ENCODE peak calls at places on chromosomes 7 and 10, in nine cellular contexts. One of them, this sample, is unnamed.

GRCh38 chr7:82056282-82056681 is 286.4 kb upstream of the HGF start:
- DNase-seq in GM20000: no peak
- DNase-seq in DMS79 treated with DMSO at 0.1 percent for 48 hours: no peak
- DNase-seq in NCI-H345: no peak
- DNase-seq in aorta: no peak
- DNase-seq in central memory CD4-positive, alpha-beta T cell: no peak
- DNase-seq in AG09309: no peak
- DNase-seq in stimulated activated CD4-positive, alpha-beta T cell treated with anti-CD3 and anti-CD28 coated beads, Interleukin-1b, Interleukin-23, amount 100 ng/mL, for 24 hours: no peak
- DNase-seq in astrocyte of the cerebellum: no peak
- DNase-seq in this sample: no peak

GRCh38 chr10:17454181-17454800 is at the start of gene ST8SIA6:
- DNase-seq in GM20000: peak
- DNase-seq in NCI-H345: no peak
- DNase-seq in AG09309: no peak
- DNase-seq in aorta: peak
- DNase-seq in astrocyte of the cerebellum: no peak
- DNase-seq in stimulated activated CD4-positive, alpha-beta T cell treated with anti-CD3 and anti-CD28 coated beads, Interleukin-1b, Interleukin-23, amount 100 ng/mL, for 24 hours: peak
- DNase-seq in central memory CD4-positive, alpha-beta T cell: peak
- DNase-seq in DMS79 treated with DMSO at 0.1 percent for 48 hours: no peak
- DNase-seq in this sample: no peak

GRCh38 chr7:7190142-7190541 is 7.8 kb downstream of the C1GALT1 start:
- DNase-seq in astrocyte of the cerebellum: no peak
- DNase-seq in NCI-H345: no peak
- DNase-seq in DMS79 treated with DMSO at 0.1 percent for 48 hours: no peak
- DNase-seq in stimulated activated CD4-positive, alpha-beta T cell treated with anti-CD3 and anti-CD28 coated beads, Interleukin-1b, Interleukin-23, amount 100 ng/mL, for 24 hours: no peak
- DNase-seq in AG09309: peak
- DNase-seq in central memory CD4-positive, alpha-beta T cell: no peak
- DNase-seq in aorta: no peak
- DNase-seq in GM20000: no peak
- DNase-seq in this sample: no peak

GRCh38 chr10:63133787-63134557 is 844 bp downstream of the NRBF2 start:
- DNase-seq in astrocyte of the cerebellum: no peak
- DNase-seq in AG09309: no peak
- DNase-seq in stimulated activated CD4-positive, alpha-beta T cell treated with anti-CD3 and anti-CD28 coated beads, Interleukin-1b, Interleukin-23, amount 100 ng/mL, for 24 hours: no peak
- DNase-seq in NCI-H345: no peak
- DNase-seq in DMS79 treated with DMSO at 0.1 percent for 48 hours: no peak
- DNase-seq in aorta: no peak
- DNase-seq in GM20000: peak
- DNase-seq in central memory CD4-positive, alpha-beta T cell: peak
- DNase-seq in this sample: no peak

GRCh38 chr10:132838346-132838970 is 52.5 kb upstream of the NKX6-2 start:
- DNase-seq in AG09309: no peak
- DNase-seq in stimulated activated CD4-positive, alpha-beta T cell treated with anti-CD3 and anti-CD28 coated beads, Interleukin-1b, Interleukin-23, amount 100 ng/mL, for 24 hours: no peak
- DNase-seq in central memory CD4-positive, alpha-beta T cell: no peak
- DNase-seq in DMS79 treated with DMSO at 0.1 percent for 48 hours: no peak
- DNase-seq in aorta: peak
- DNase-seq in NCI-H345: no peak
- DNase-seq in GM20000: no peak
- DNase-seq in astrocyte of the cerebellum: no peak
- DNase-seq in this sample: no peak

GRCh38 chr10:89659185-89660131 is 14.4 kb upstream of the PANK1 start:
- DNase-seq in GM20000: no peak
- DNase-seq in AG09309: peak
- DNase-seq in DMS79 treated with DMSO at 0.1 percent for 48 hours: no peak
- DNase-seq in central memory CD4-positive, alpha-beta T cell: no peak
- DNase-seq in stimulated activated CD4-positive, alpha-beta T cell treated with anti-CD3 and anti-CD28 coated beads, Interleukin-1b, Interleukin-23, amount 100 ng/mL, for 24 hours: no peak
- DNase-seq in astrocyte of the cerebellum: peak
- DNase-seq in aorta: no peak
- DNase-seq in NCI-H345: no peak
- DNase-seq in this sample: no peak

GRCh38 chr10:68423522-68423921 is 16.4 kb upstream of the RUFY2 start:
- DNase-seq in central memory CD4-positive, alpha-beta T cell: peak
- DNase-seq in astrocyte of the cerebellum: no peak
- DNase-seq in stimulated activated CD4-positive, alpha-beta T cell treated with anti-CD3 and anti-CD28 coated beads, Interleukin-1b, Interleukin-23, amount 100 ng/mL, for 24 hours: no peak
- DNase-seq in DMS79 treated with DMSO at 0.1 percent for 48 hours: no peak
- DNase-seq in aorta: no peak
- DNase-seq in AG09309: no peak
- DNase-seq in NCI-H345: no peak
- DNase-seq in GM20000: no peak
- DNase-seq in this sample: no peak

GRCh38 chr7:13633857-13634256 is 355.6 kb downstream of the ETV1 start:
- DNase-seq in astrocyte of the cerebellum: no peak
- DNase-seq in NCI-H345: no peak
- DNase-seq in aorta: no peak
- DNase-seq in DMS79 treated with DMSO at 0.1 percent for 48 hours: no peak
- DNase-seq in GM20000: no peak
- DNase-seq in stimulated activated CD4-positive, alpha-beta T cell treated with anti-CD3 and anti-CD28 coated beads, Interleukin-1b, Interleukin-23, amount 100 ng/mL, for 24 hours: no peak
- DNase-seq in central memory CD4-positive, alpha-beta T cell: no peak
- DNase-seq in AG09309: no peak
- DNase-seq in this sample: no peak

GRCh38 chr7:2258661-2259365 is 16.8 kb downstream of the NUDT1 start:
- DNase-seq in GM20000: peak
- DNase-seq in AG09309: no peak
- DNase-seq in stimulated activated CD4-positive, alpha-beta T cell treated with anti-CD3 and anti-CD28 coated beads, Interleukin-1b, Interleukin-23, amount 100 ng/mL, for 24 hours: no peak
- DNase-seq in astrocyte of the cerebellum: no peak
- DNase-seq in central memory CD4-positive, alpha-beta T cell: no peak
- DNase-seq in DMS79 treated with DMSO at 0.1 percent for 48 hours: no peak
- DNase-seq in NCI-H345: no peak
- DNase-seq in aorta: no peak
- DNase-seq in this sample: no peak

GRCh38 chr7:24703296-24703695 is 54.0 kb downstream of the GSDME start:
- DNase-seq in DMS79 treated with DMSO at 0.1 percent for 48 hours: no peak
- DNase-seq in aorta: no peak
- DNase-seq in NCI-H345: no peak
- DNase-seq in stimulated activated CD4-positive, alpha-beta T cell treated with anti-CD3 and anti-CD28 coated beads, Interleukin-1b, Interleukin-23, amount 100 ng/mL, for 24 hours: no peak
- DNase-seq in GM20000: no peak
- DNase-seq in astrocyte of the cerebellum: no peak
- DNase-seq in AG09309: no peak
- DNase-seq in central memory CD4-positive, alpha-beta T cell: no peak
- DNase-seq in this sample: no peak

GRCh38 chr10:4545077-4545476 is 280.9 kb upstream of the AKR1E2 start:
- DNase-seq in NCI-H345: no peak
- DNase-seq in astrocyte of the cerebellum: no peak
- DNase-seq in aorta: no peak
- DNase-seq in GM20000: no peak
- DNase-seq in AG09309: no peak
- DNase-seq in central memory CD4-positive, alpha-beta T cell: no peak
- DNase-seq in stimulated activated CD4-positive, alpha-beta T cell treated with anti-CD3 and anti-CD28 coated beads, Interleukin-1b, Interleukin-23, amount 100 ng/mL, for 24 hours: no peak
- DNase-seq in DMS79 treated with DMSO at 0.1 percent for 48 hours: no peak
- DNase-seq in this sample: no peak

GRCh38 chr10:71756441-71757191 is 16.7 kb downstream of the VSIR start:
- DNase-seq in GM20000: no peak
- DNase-seq in aorta: no peak
- DNase-seq in NCI-H345: no peak
- DNase-seq in astrocyte of the cerebellum: no peak
- DNase-seq in AG09309: peak
- DNase-seq in DMS79 treated with DMSO at 0.1 percent for 48 hours: no peak
- DNase-seq in central memory CD4-positive, alpha-beta T cell: peak
- DNase-seq in stimulated activated CD4-positive, alpha-beta T cell treated with anti-CD3 and anti-CD28 coated beads, Interleukin-1b, Interleukin-23, amount 100 ng/mL, for 24 hours: no peak
- DNase-seq in this sample: no peak

GRCh38 chr7:46802460-46802972 is 779.4 kb downstream of the TNS3 start:
- DNase-seq in aorta: no peak
- DNase-seq in stimulated activated CD4-positive, alpha-beta T cell treated with anti-CD3 and anti-CD28 coated beads, Interleukin-1b, Interleukin-23, amount 100 ng/mL, for 24 hours: no peak
- DNase-seq in GM20000: no peak
- DNase-seq in astrocyte of the cerebellum: no peak
- DNase-seq in DMS79 treated with DMSO at 0.1 percent for 48 hours: no peak
- DNase-seq in NCI-H345: no peak
- DNase-seq in AG09309: no peak
- DNase-seq in central memory CD4-positive, alpha-beta T cell: no peak
- DNase-seq in this sample: no peak

GRCh38 chr10:122181901-122182799 is 88.9 kb upstream of the BTBD16 start:
- DNase-seq in NCI-H345: peak
- DNase-seq in stimulated activated CD4-positive, alpha-beta T cell treated with anti-CD3 and anti-CD28 coated beads, Interleukin-1b, Interleukin-23, amount 100 ng/mL, for 24 hours: no peak
- DNase-seq in aorta: no peak
- DNase-seq in AG09309: no peak
- DNase-seq in central memory CD4-positive, alpha-beta T cell: no peak
- DNase-seq in GM20000: no peak
- DNase-seq in astrocyte of the cerebellum: peak
- DNase-seq in DMS79 treated with DMSO at 0.1 percent for 48 hours: no peak
- DNase-seq in this sample: no peak

GRCh38 chr10:113978802-113979201 is 64.9 kb upstream of the ADRB1 start:
- DNase-seq in aorta: no peak
- DNase-seq in DMS79 treated with DMSO at 0.1 percent for 48 hours: no peak
- DNase-seq in GM20000: no peak
- DNase-seq in NCI-H345: no peak
- DNase-seq in central memory CD4-positive, alpha-beta T cell: no peak
- DNase-seq in astrocyte of the cerebellum: no peak
- DNase-seq in AG09309: no peak
- DNase-seq in stimulated activated CD4-positive, alpha-beta T cell treated with anti-CD3 and anti-CD28 coated beads, Interleukin-1b, Interleukin-23, amount 100 ng/mL, for 24 hours: no peak
- DNase-seq in this sample: no peak

GRCh38 chr7:134420509-134421125 is 38.3 kb downstream of the AKR1B1 start:
- DNase-seq in GM20000: peak
- DNase-seq in stimulated activated CD4-positive, alpha-beta T cell treated with anti-CD3 and anti-CD28 coated beads, Interleukin-1b, Interleukin-23, amount 100 ng/mL, for 24 hours: no peak
- DNase-seq in astrocyte of the cerebellum: peak
- DNase-seq in NCI-H345: peak
- DNase-seq in AG09309: peak
- DNase-seq in aorta: no peak
- DNase-seq in DMS79 treated with DMSO at 0.1 percent for 48 hours: peak
- DNase-seq in central memory CD4-positive, alpha-beta T cell: no peak
- DNase-seq in this sample: peak

GRCh38 chr7:1425292-1426136 is 33.8 kb downstream of the MICALL2 start:
- DNase-seq in DMS79 treated with DMSO at 0.1 percent for 48 hours: no peak
- DNase-seq in AG09309: no peak
- DNase-seq in stimulated activated CD4-positive, alpha-beta T cell treated with anti-CD3 and anti-CD28 coated beads, Interleukin-1b, Interleukin-23, amount 100 ng/mL, for 24 hours: no peak
- DNase-seq in astrocyte of the cerebellum: no peak
- DNase-seq in aorta: no peak
- DNase-seq in GM20000: no peak
- DNase-seq in central memory CD4-positive, alpha-beta T cell: no peak
- DNase-seq in NCI-H345: no peak
- DNase-seq in this sample: no peak

GRCh38 chr10:119706521-119707278 is 19.1 kb upstream of the INPP5F start:
- DNase-seq in astrocyte of the cerebellum: no peak
- DNase-seq in DMS79 treated with DMSO at 0.1 percent for 48 hours: no peak
- DNase-seq in aorta: no peak
- DNase-seq in AG09309: no peak
- DNase-seq in stimulated activated CD4-positive, alpha-beta T cell treated with anti-CD3 and anti-CD28 coated beads, Interleukin-1b, Interleukin-23, amount 100 ng/mL, for 24 hours: no peak
- DNase-seq in NCI-H345: no peak
- DNase-seq in GM20000: no peak
- DNase-seq in central memory CD4-positive, alpha-beta T cell: no peak
- DNase-seq in this sample: no peak

GRCh38 chr7:138125598-138126111 is 49.4 kb downstream of the AKR1D1 start:
- DNase-seq in astrocyte of the cerebellum: no peak
- DNase-seq in central memory CD4-positive, alpha-beta T cell: no peak
- DNase-seq in GM20000: peak
- DNase-seq in stimulated activated CD4-positive, alpha-beta T cell treated with anti-CD3 and anti-CD28 coated beads, Interleukin-1b, Interleukin-23, amount 100 ng/mL, for 24 hours: no peak
- DNase-seq in DMS79 treated with DMSO at 0.1 percent for 48 hours: no peak
- DNase-seq in AG09309: no peak
- DNase-seq in NCI-H345: no peak
- DNase-seq in aorta: no peak
- DNase-seq in this sample: no peak

GRCh38 chr7:98293746-98294145 is 12.3 kb downstream of the BRI3 start:
- DNase-seq in DMS79 treated with DMSO at 0.1 percent for 48 hours: no peak
- DNase-seq in AG09309: no peak
- DNase-seq in central memory CD4-positive, alpha-beta T cell: no peak
- DNase-seq in aorta: no peak
- DNase-seq in GM20000: no peak
- DNase-seq in astrocyte of the cerebellum: no peak
- DNase-seq in stimulated activated CD4-positive, alpha-beta T cell treated with anti-CD3 and anti-CD28 coated beads, Interleukin-1b, Interleukin-23, amount 100 ng/mL, for 24 hours: no peak
- DNase-seq in NCI-H345: no peak
- DNase-seq in this sample: no peak

GRCh38 chr7:83040454-83040853 is 122.2 kb downstream of the PCLO start:
- DNase-seq in stimulated activated CD4-positive, alpha-beta T cell treated with anti-CD3 and anti-CD28 coated beads, Interleukin-1b, Interleukin-23, amount 100 ng/mL, for 24 hours: no peak
- DNase-seq in AG09309: no peak
- DNase-seq in aorta: no peak
- DNase-seq in DMS79 treated with DMSO at 0.1 percent for 48 hours: no peak
- DNase-seq in GM20000: no peak
- DNase-seq in astrocyte of the cerebellum: no peak
- DNase-seq in NCI-H345: no peak
- DNase-seq in central memory CD4-positive, alpha-beta T cell: no peak
- DNase-seq in this sample: no peak

GRCh38 chr7:101975046-101975445 is 157.6 kb downstream of the CUX1 start:
- DNase-seq in DMS79 treated with DMSO at 0.1 percent for 48 hours: no peak
- DNase-seq in GM20000: no peak
- DNase-seq in AG09309: no peak
- DNase-seq in NCI-H345: no peak
- DNase-seq in aorta: no peak
- DNase-seq in stimulated activated CD4-positive, alpha-beta T cell treated with anti-CD3 and anti-CD28 coated beads, Interleukin-1b, Interleukin-23, amount 100 ng/mL, for 24 hours: no peak
- DNase-seq in central memory CD4-positive, alpha-beta T cell: no peak
- DNase-seq in astrocyte of the cerebellum: no peak
- DNase-seq in this sample: no peak

GRCh38 chr7:71637578-71637977 is 505.6 kb downstream of the GALNT17 start:
- DNase-seq in aorta: no peak
- DNase-seq in stimulated activated CD4-positive, alpha-beta T cell treated with anti-CD3 and anti-CD28 coated beads, Interleukin-1b, Interleukin-23, amount 100 ng/mL, for 24 hours: no peak
- DNase-seq in NCI-H345: no peak
- DNase-seq in GM20000: no peak
- DNase-seq in astrocyte of the cerebellum: no peak
- DNase-seq in DMS79 treated with DMSO at 0.1 percent for 48 hours: no peak
- DNase-seq in central memory CD4-positive, alpha-beta T cell: no peak
- DNase-seq in AG09309: no peak
- DNase-seq in this sample: peak

GRCh38 chr7:100896743-100897051 is 1.0 kb upstream of the ACHE start:
- DNase-seq in stimulated activated CD4-positive, alpha-beta T cell treated with anti-CD3 and anti-CD28 coated beads, Interleukin-1b, Interleukin-23, amount 100 ng/mL, for 24 hours: no peak
- DNase-seq in AG09309: no peak
- DNase-seq in astrocyte of the cerebellum: no peak
- DNase-seq in GM20000: no peak
- DNase-seq in aorta: no peak
- DNase-seq in DMS79 treated with DMSO at 0.1 percent for 48 hours: no peak
- DNase-seq in central memory CD4-positive, alpha-beta T cell: no peak
- DNase-seq in NCI-H345: no peak
- DNase-seq in this sample: no peak

GRCh38 chr7:108454674-108455523 is 1.3 kb downstream of the NRCAM start:
- DNase-seq in DMS79 treated with DMSO at 0.1 percent for 48 hours: peak
- DNase-seq in central memory CD4-positive, alpha-beta T cell: no peak
- DNase-seq in aorta: no peak
- DNase-seq in NCI-H345: peak
- DNase-seq in astrocyte of the cerebellum: peak
- DNase-seq in GM20000: peak
- DNase-seq in AG09309: no peak
- DNase-seq in stimulated activated CD4-positive, alpha-beta T cell treated with anti-CD3 and anti-CD28 coated beads, Interleukin-1b, Interleukin-23, amount 100 ng/mL, for 24 hours: no peak
- DNase-seq in this sample: peak

GRCh38 chr7:23184709-23185354 is 3.0 kb downstream of the NUP42 start:
- DNase-seq in central memory CD4-positive, alpha-beta T cell: no peak
- DNase-seq in GM20000: no peak
- DNase-seq in DMS79 treated with DMSO at 0.1 percent for 48 hours: no peak
- DNase-seq in AG09309: no peak
- DNase-seq in astrocyte of the cerebellum: peak
- DNase-seq in aorta: no peak
- DNase-seq in stimulated activated CD4-positive, alpha-beta T cell treated with anti-CD3 and anti-CD28 coated beads, Interleukin-1b, Interleukin-23, amount 100 ng/mL, for 24 hours: no peak
- DNase-seq in NCI-H345: peak
- DNase-seq in this sample: peak

GRCh38 chr10:46547331-46547880 is 9.1 kb downstream of the GPRIN2 start:
- DNase-seq in central memory CD4-positive, alpha-beta T cell: no peak
- DNase-seq in astrocyte of the cerebellum: no peak
- DNase-seq in AG09309: no peak
- DNase-seq in aorta: peak
- DNase-seq in stimulated activated CD4-positive, alpha-beta T cell treated with anti-CD3 and anti-CD28 coated beads, Interleukin-1b, Interleukin-23, amount 100 ng/mL, for 24 hours: no peak
- DNase-seq in NCI-H345: no peak
- DNase-seq in GM20000: no peak
- DNase-seq in DMS79 treated with DMSO at 0.1 percent for 48 hours: no peak
- DNase-seq in this sample: no peak

GRCh38 chr10:115018185-115018931 is 74.8 kb upstream of the ATRNL1 start:
- DNase-seq in AG09309: no peak
- DNase-seq in aorta: no peak
- DNase-seq in GM20000: no peak
- DNase-seq in central memory CD4-positive, alpha-beta T cell: no peak
- DNase-seq in stimulated activated CD4-positive, alpha-beta T cell treated with anti-CD3 and anti-CD28 coated beads, Interleukin-1b, Interleukin-23, amount 100 ng/mL, for 24 hours: no peak
- DNase-seq in astrocyte of the cerebellum: no peak
- DNase-seq in DMS79 treated with DMSO at 0.1 percent for 48 hours: no peak
- DNase-seq in NCI-H345: no peak
- DNase-seq in this sample: no peak

GRCh38 chr10:26169466-26169865 is 47.1 kb upstream of the GAD2 start:
- DNase-seq in AG09309: no peak
- DNase-seq in DMS79 treated with DMSO at 0.1 percent for 48 hours: no peak
- DNase-seq in NCI-H345: no peak
- DNase-seq in GM20000: no peak
- DNase-seq in stimulated activated CD4-positive, alpha-beta T cell treated with anti-CD3 and anti-CD28 coated beads, Interleukin-1b, Interleukin-23, amount 100 ng/mL, for 24 hours: no peak
- DNase-seq in central memory CD4-positive, alpha-beta T cell: no peak
- DNase-seq in aorta: no peak
- DNase-seq in astrocyte of the cerebellum: no peak
- DNase-seq in this sample: no peak

GRCh38 chr10:114073787-114074186 is 30.1 kb downstream of the ADRB1 start:
- DNase-seq in aorta: no peak
- DNase-seq in central memory CD4-positive, alpha-beta T cell: no peak
- DNase-seq in stimulated activated CD4-positive, alpha-beta T cell treated with anti-CD3 and anti-CD28 coated beads, Interleukin-1b, Interleukin-23, amount 100 ng/mL, for 24 hours: no peak
- DNase-seq in GM20000: peak
- DNase-seq in AG09309: no peak
- DNase-seq in astrocyte of the cerebellum: no peak
- DNase-seq in DMS79 treated with DMSO at 0.1 percent for 48 hours: no peak
- DNase-seq in NCI-H345: no peak
- DNase-seq in this sample: no peak

GRCh38 chr10:29387269-29387668 is 98.4 kb downstream of the LYZL1 start:
- DNase-seq in NCI-H345: peak
- DNase-seq in aorta: no peak
- DNase-seq in stimulated activated CD4-positive, alpha-beta T cell treated with anti-CD3 and anti-CD28 coated beads, Interleukin-1b, Interleukin-23, amount 100 ng/mL, for 24 hours: no peak
- DNase-seq in central memory CD4-positive, alpha-beta T cell: no peak
- DNase-seq in GM20000: no peak
- DNase-seq in DMS79 treated with DMSO at 0.1 percent for 48 hours: peak
- DNase-seq in astrocyte of the cerebellum: no peak
- DNase-seq in AG09309: no peak
- DNase-seq in this sample: no peak